ENCODE peak calls at places on chromosomes 5 and 9, in eight cellular contexts. D is B cell, Q is Calu3, E is thoracic aorta, G is nephron progenitor cell, F is H9, U is fibroblast of pulmonary artery, J is tibial artery. I is an unnamed sample.

GRCh38 chr9:129933709-129934586 is 98.7 kb downstream of the USP20 start:
- DNase-seq in D (no peak), Q (no peak), E (no peak), G (no peak), F (no peak), U (no peak), J (no peak), I (no peak)

GRCh38 chr5:78009937-78010527 is 233.9 kb upstream of the TBCA start:
- DNase-seq in D (no peak), Q (no peak), E (no peak), G (no peak), F (no peak), U (peak), J (no peak), I (no peak)

GRCh38 chr5:124650960-124651662 is 95.3 kb downstream of the ZNF608 start:
- DNase-seq in D (no peak), Q (no peak), E (no peak), G (no peak), F (no peak), U (peak), J (no peak), I (no peak)

GRCh38 chr9:3646226-3646625 is 120.4 kb upstream of the RFX3 start:
- DNase-seq in D (no peak), Q (no peak), E (no peak), G (no peak), F (no peak), U (no peak), J (no peak), I (no peak)

GRCh38 chr5:157222506-157223230 is 42.0 kb downstream of the ITK start:
- DNase-seq in D (no peak), Q (no peak), E (no peak), G (no peak), F (no peak), U (no peak), J (no peak), I (no peak)

GRCh38 chr9:87270241-87271234 is 227.1 kb upstream of the DAPK1 start:
- DNase-seq in D (no peak), Q (peak), E (no peak), G (peak), F (no peak), U (peak), J (peak), I (no peak)

GRCh38 chr5:154403776-154404387 is 41.9 kb upstream of the SAP30L start:
- DNase-seq in D (no peak), Q (no peak), E (no peak), G (no peak), F (no peak), U (no peak), J (no peak), I (no peak)

GRCh38 chr5:119022017-119022745 is 33.8 kb upstream of the DTWD2 start:
- DNase-seq in D (peak), Q (no peak), E (no peak), G (no peak), F (no peak), U (peak), J (no peak), I (peak)

GRCh38 chr5:136526021-136526420 is 160.7 kb upstream of the TRPC7 start:
- DNase-seq in D (no peak), Q (no peak), E (no peak), G (no peak), F (no peak), U (no peak), J (no peak), I (no peak)

GRCh38 chr5:103668281-103668680 is 105.7 kb upstream of the NUDT12 start:
- DNase-seq in D (no peak), Q (no peak), E (no peak), G (no peak), F (no peak), U (peak), J (no peak), I (no peak)

GRCh38 chr9:27086818-27087680 is 22.0 kb upstream of the TEK start:
- DNase-seq in D (no peak), Q (no peak), E (no peak), G (no peak), F (no peak), U (peak), J (no peak), I (no peak)

GRCh38 chr9:2876726-2877125 is 32.8 kb upstream of the PUM3 start:
- DNase-seq in D (no peak), Q (no peak), E (no peak), G (no peak), F (no peak), U (no peak), J (no peak), I (no peak)

GRCh38 chr5:74934949-74935751 is 69.0 kb upstream of the FAM169A start:
- DNase-seq in D (no peak), Q (peak), E (no peak), G (no peak), F (no peak), U (peak), J (no peak), I (peak)
- TF ChIP-seq CTCF in D (no peak), Q (peak), E (no peak), G (no peak), F (peak), U (peak), J (no peak), I (peak)

GRCh38 chr5:57696005-57696755 is 213.6 kb upstream of the ACTBL2 start:
- DNase-seq in D (no peak), Q (no peak), E (no peak), G (no peak), F (no peak), U (no peak), J (no peak), I (no peak)
- TF ChIP-seq CTCF in D (no peak), Q (no peak), E (no peak), G (no peak), F (no peak), U (peak), J (no peak), I (no peak)

GRCh38 chr5:152560508-152561137 is 155.5 kb upstream of the NMUR2 start:
- DNase-seq in D (peak), Q (peak), E (no peak), G (peak), F (peak), U (peak), J (peak), I (peak)
- TF ChIP-seq CTCF in D (peak), Q (peak), E (peak), G (peak), F (peak), U (peak), J (peak), I (peak)

DNA sequence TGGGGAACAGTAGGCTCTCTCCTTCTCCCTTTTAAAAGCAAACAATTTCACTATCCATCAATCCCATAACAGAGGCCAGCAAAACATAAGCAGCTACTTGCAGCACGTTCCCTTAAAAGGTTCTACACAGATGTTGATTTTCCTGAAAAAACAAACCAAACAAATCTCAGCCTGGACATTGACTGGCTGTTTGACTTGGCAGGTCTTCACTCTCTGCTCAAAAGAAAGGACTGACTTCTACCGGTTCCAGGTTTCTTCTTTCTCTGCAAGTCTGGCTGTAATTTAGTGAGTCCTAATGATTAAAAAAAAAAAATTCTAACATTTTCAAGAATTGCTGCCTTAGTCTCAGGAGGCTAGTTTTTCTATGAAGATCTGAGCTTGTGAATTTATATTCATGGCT is 203.1 kb upstream of the EFNA5 start:
- DNase-seq in D (no peak), Q (no peak), E (no peak), G (no peak), F (no peak), U (no peak), J (no peak), I (no peak)
- TF ChIP-seq CTCF in D (no peak), Q (no peak), E (no peak), G (no peak), F (no peak), U (no peak), J (no peak), I (no peak)

GRCh38 chr9:128552153-128552743 is at the start of gene SPTAN1:
- DNase-seq in D (peak), Q (peak), E (peak), G (peak), F (peak), U (peak), J (peak), I (peak)
- TF ChIP-seq CTCF in D (no peak), Q (no peak), E (peak), G (no peak), F (no peak), U (no peak), J (peak), I (no peak)

GRCh38 chr9:121135642-121136041 is 60.9 kb downstream of the CNTRL start:
- DNase-seq in D (no peak), Q (no peak), E (no peak), G (no peak), F (no peak), U (no peak), J (no peak), I (no peak)
- TF ChIP-seq CTCF in D (no peak), Q (no peak), E (no peak), G (no peak), F (no peak), U (no peak), J (no peak), I (no peak)

GRCh38 chr5:37951946-37952721 is 112.3 kb upstream of the GDNF start:
- DNase-seq in D (no peak), Q (no peak), E (no peak), G (peak), F (peak), U (no peak), J (no peak), I (no peak)
- TF ChIP-seq CTCF in D (no peak), Q (no peak), E (no peak), G (no peak), F (peak), U (no peak), J (no peak), I (no peak)